ENCODE peak calls at places on chromosomes 3 and 15, in five cellular contexts. T, M, U, A and R are unnamed samples.

GRCh38 chr15:43920815-43921214 is 94.0 kb downstream of the WDR76 start:
- DNase-seq in T (no peak), M (no peak), U (no peak), A (no peak), R (no peak)

GRCh38 chr15:60790641-60791040 is 311.7 kb upstream of the ICE2 start:
- DNase-seq in T (no peak), M (no peak), U (peak), A (no peak), R (no peak)

GRCh38 chr3:184227481-184227935 is 1.9 kb upstream of the VWA5B2 start:
- DNase-seq in T (peak), M (no peak), U (no peak), A (peak), R (peak)

GRCh38 chr3:70248856-70249255 is 63.6 kb downstream of the MDFIC2 start:
- DNase-seq in T (no peak), M (no peak), U (no peak), A (no peak), R (no peak)

GRCh38 chr15:39969871-39970270 is 36.0 kb downstream of the EIF2AK4 start:
- DNase-seq in T (no peak), M (peak), U (peak), A (no peak), R (peak)

GRCh38 chr3:9780920-9781319 is 11.2 kb upstream of the CAMK1 start:
- DNase-seq in T (no peak), M (no peak), U (no peak), A (no peak), R (no peak)

GRCh38 chr3:118501152-118501551 is 533.5 kb downstream of the IGSF11 start:
- DNase-seq in T (peak), M (no peak), U (peak), A (peak), R (peak)

GRCh38 chr3:191441687-191442086 is 19.3 kb upstream of the PYDC2 start:
- DNase-seq in T (no peak), M (no peak), U (no peak), A (no peak), R (no peak)

GRCh38 chr3:182342252-182342651 is 451.1 kb upstream of the ATP11B start:
- DNase-seq in T (no peak), M (no peak), U (no peak), A (no peak), R (no peak)

GRCh38 chr3:19526071-19526470 is 377.8 kb downstream of the KCNH8 start:
- DNase-seq in T (no peak), M (no peak), U (no peak), A (no peak), R (no peak)

GRCh38 chr15:91866971-91867372 is 13.5 kb downstream of the SLCO3A1 start:
- DNase-seq in T (no peak), M (no peak), U (peak), A (no peak), R (no peak)

GRCh38 chr15:35427091-35427490 is 118.9 kb downstream of the DPH6 start:
- DNase-seq in T (no peak), M (peak), U (peak), A (no peak), R (peak)

GRCh38 chr3:45689787-45690145 is 570 bp downstream of the SACM1L start:
- DNase-seq in T (no peak), M (no peak), U (no peak), A (no peak), R (peak)

GRCh38 chr15:58501636-58502178 is 69.9 kb downstream of the LIPC start:
- DNase-seq in T (no peak), M (no peak), U (no peak), A (no peak), R (no peak)

GRCh38 chr15:37877851-37878577 is 56.4 kb upstream of the TMCO5A start:
- DNase-seq in T (no peak), M (peak), U (peak), A (no peak), R (peak)

GRCh38 chr15:41772720-41773331 is 1.5 kb upstream of the MAPKBP1 start:
- DNase-seq in T (peak), M (peak), U (peak), A (peak), R (peak)

GRCh38 chr15:86165263-86166204 is 85.9 kb downstream of the AGBL1 start:
- DNase-seq in T (no peak), M (no peak), U (no peak), A (no peak), R (no peak)

GRCh38 chr15:41734079-41734478 is 40.2 kb upstream of the MAPKBP1 start:
- DNase-seq in T (no peak), M (no peak), U (no peak), A (no peak), R (no peak)

GRCh38 chr15:78127882-78128281 is 3.4 kb downstream of the CIB2 start:
- DNase-seq in T (no peak), M (no peak), U (no peak), A (no peak), R (no peak)

GRCh38 chr15:48334260-48334659 is 3.0 kb downstream of the DUT start:
- DNase-seq in T (no peak), M (no peak), U (no peak), A (no peak), R (no peak)

GRCh38 chr15:92687183-92687582 is 31.6 kb upstream of the FAM174B start:
- DNase-seq in T (no peak), M (no peak), U (no peak), A (no peak), R (peak)

GRCh38 chr3:53080612-53081205 is 34.8 kb upstream of the SFMBT1 start:
- DNase-seq in T (no peak), M (no peak), U (no peak), A (no peak), R (no peak)

GRCh38 chr3:136957751-136958288 is at the start of gene IL20RB:
- DNase-seq in T (no peak), M (peak), U (peak), A (no peak), R (no peak)

GRCh38 chr3:123314409-123315270 is 112.9 kb downstream of the SEC22A start:
- DNase-seq in T (no peak), M (no peak), U (no peak), A (no peak), R (no peak)

GRCh38 chr3:50582083-50582482 is 12.8 kb downstream of the HEMK1 start:
- DNase-seq in T (no peak), M (no peak), U (no peak), A (no peak), R (no peak)

GRCh38 chr3:16807981-16808380 is 76.8 kb upstream of the PLCL2 start:
- DNase-seq in T (no peak), M (no peak), U (no peak), A (no peak), R (no peak)

GRCh38 chr3:28347374-28348285 is 891 bp upstream of the ZCWPW2 start:
- DNase-seq in T (no peak), M (peak), U (peak), A (no peak), R (no peak)

GRCh38 chr15:81930582-81931369 is 115.0 kb downstream of the MEX3B start:
- DNase-seq in T (no peak), M (no peak), U (no peak), A (no peak), R (no peak)

GRCh38 chr3:67875858-67876257 is 221.4 kb upstream of the SUCLG2 start:
- DNase-seq in T (no peak), M (no peak), U (no peak), A (no peak), R (no peak)

GRCh38 chr3:146895026-146895749 is 290.0 kb upstream of the PLSCR5 start:
- DNase-seq in T (no peak), M (peak), U (no peak), A (no peak), R (peak)

GRCh38 chr15:96771035-96771434 is 440.5 kb downstream of the NR2F2 start:
- DNase-seq in T (no peak), M (no peak), U (no peak), A (no peak), R (no peak)

GRCh38 chr15:88255496-88256171 is 905 bp downstream of the NTRK3 start:
- DNase-seq in T (peak), M (peak), U (peak), A (peak), R (peak)

GRCh38 chr3:160618363-160618762 is 53.0 kb upstream of the KPNA4 start:
- DNase-seq in T (no peak), M (no peak), U (no peak), A (no peak), R (no peak)

GRCh38 chr15:99993262-99993661 is 260.0 kb upstream of the LYSMD4 start:
- DNase-seq in T (no peak), M (no peak), U (no peak), A (no peak), R (no peak)

GRCh38 chr3:46236294-46237054 is 5.8 kb upstream of the CCR3 start:
- DNase-seq in T (no peak), M (no peak), U (no peak), A (no peak), R (no peak)

GRCh38 chr3:190064112-190064511 is 56.6 kb downstream of the P3H2 start:
- DNase-seq in T (no peak), M (peak), U (peak), A (peak), R (peak)

GRCh38 chr3:169467703-169468102 is 195.8 kb downstream of the MECOM start:
- DNase-seq in T (no peak), M (no peak), U (no peak), A (no peak), R (no peak)

GRCh38 chr3:147614210-147614609 is 205.0 kb downstream of the ZIC1 start:
- DNase-seq in T (no peak), M (no peak), U (no peak), A (no peak), R (no peak)

GRCh38 chr15:20295238-20295811 is 246.3 kb downstream of the GOLGA6L6 start:
- DNase-seq in T (no peak), M (no peak), U (no peak), A (no peak), R (no peak)

DNA sequence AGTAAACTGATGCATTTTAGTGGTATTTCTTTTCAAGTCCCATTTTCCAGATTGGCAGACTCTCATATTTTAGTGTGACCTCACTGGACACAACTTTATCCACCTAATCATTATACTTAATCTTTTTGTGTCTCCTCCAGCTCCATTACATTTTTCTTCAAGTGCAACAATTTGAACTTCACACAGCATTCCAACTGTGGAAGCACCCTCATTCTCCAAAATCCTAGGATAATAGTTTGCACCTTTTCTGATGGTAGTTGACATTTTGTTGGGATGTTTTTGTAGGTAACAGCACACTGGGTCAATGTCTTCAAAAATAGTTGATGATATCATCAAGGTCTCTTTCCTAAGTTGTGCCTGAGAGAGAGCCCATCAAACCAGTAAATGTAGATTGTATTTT is 123.1 kb downstream of the RYR3 start:
- DNase-seq in T (no peak), M (no peak), U (no peak), A (no peak), R (no peak)
- TF ChIP-seq CTCF in T (no peak), M (no peak), U (no peak), A (no peak), R (no peak)

GRCh38 chr3:129358177-129359101 is 70.0 kb downstream of the EFCAB12 start:
- DNase-seq in T (peak), M (no peak), U (peak), A (no peak), R (no peak)

GRCh38 chr3:129360224-129360623 is 68.2 kb downstream of the EFCAB12 start:
- DNase-seq in T (peak), M (no peak), U (no peak), A (no peak), R (no peak)

GRCh38 chr3:129360705-129361460 is 67.6 kb downstream of the EFCAB12 start:
- DNase-seq in T (no peak), M (no peak), U (no peak), A (no peak), R (no peak)

GRCh38 chr3:129357616-129358015 is 70.8 kb downstream of the EFCAB12 start:
- DNase-seq in T (no peak), M (no peak), U (no peak), A (no peak), R (no peak)

DNA sequence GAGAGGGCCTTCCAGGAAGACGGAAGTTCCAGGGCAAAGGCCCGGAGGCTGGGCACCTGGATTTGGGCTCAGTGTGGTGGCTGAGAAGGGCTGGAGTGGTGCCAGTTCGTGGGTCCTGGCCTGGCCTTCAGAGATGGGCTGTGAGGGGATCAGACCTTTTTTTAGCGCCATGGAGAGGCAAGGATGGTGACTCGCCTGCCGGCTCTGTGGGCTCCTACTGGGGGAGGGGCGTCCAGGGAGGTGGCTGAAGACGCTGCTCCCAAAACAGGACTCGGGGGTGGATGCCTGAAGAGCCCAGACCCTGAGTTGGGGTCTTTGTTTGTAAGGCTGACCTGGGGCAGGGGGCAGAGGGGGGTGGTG is 69.4 kb downstream of the EFCAB12 start:
- DNase-seq in T (peak), M (no peak), U (no peak), A (peak), R (no peak)
- TF ChIP-seq CTCF in T (no peak), M (no peak), U (no peak), A (no peak), R (no peak)

GRCh38 chr3:186526256-186526606 is 17.9 kb downstream of the CRYGS start:
- DNase-seq in T (no peak), M (no peak), U (no peak), A (no peak), R (no peak)

GRCh38 chr3:186525369-186526255 is 18.6 kb downstream of the CRYGS start:
- DNase-seq in T (no peak), M (no peak), U (no peak), A (no peak), R (no peak)

GRCh38 chr3:186532641-186533072 is 11.5 kb downstream of the CRYGS start:
- DNase-seq in T (peak), M (no peak), U (no peak), A (no peak), R (no peak)

GRCh38 chr3:186530415-186530814 is 13.8 kb downstream of the CRYGS start:
- DNase-seq in T (no peak), M (no peak), U (no peak), A (no peak), R (no peak)

GRCh38 chr3:186529204-186529999 is 14.8 kb downstream of the CRYGS start:
- DNase-seq in T (no peak), M (no peak), U (no peak), A (no peak), R (no peak)
- TF ChIP-seq CTCF in T (peak), M (no peak), U (no peak), A (no peak), R (no peak)

GRCh38 chr3:113825090-113825489 is 13.5 kb upstream of the GRAMD1C start:
- DNase-seq in T (no peak), M (no peak), U (no peak), A (peak), R (peak)

GRCh38 chr3:113832477-113833164 is 6.0 kb upstream of the GRAMD1C start:
- DNase-seq in T (no peak), M (no peak), U (no peak), A (no peak), R (no peak)

GRCh38 chr3:113829576-113830354 is 8.8 kb upstream of the GRAMD1C start:
- DNase-seq in T (no peak), M (no peak), U (no peak), A (no peak), R (no peak)

DNA sequence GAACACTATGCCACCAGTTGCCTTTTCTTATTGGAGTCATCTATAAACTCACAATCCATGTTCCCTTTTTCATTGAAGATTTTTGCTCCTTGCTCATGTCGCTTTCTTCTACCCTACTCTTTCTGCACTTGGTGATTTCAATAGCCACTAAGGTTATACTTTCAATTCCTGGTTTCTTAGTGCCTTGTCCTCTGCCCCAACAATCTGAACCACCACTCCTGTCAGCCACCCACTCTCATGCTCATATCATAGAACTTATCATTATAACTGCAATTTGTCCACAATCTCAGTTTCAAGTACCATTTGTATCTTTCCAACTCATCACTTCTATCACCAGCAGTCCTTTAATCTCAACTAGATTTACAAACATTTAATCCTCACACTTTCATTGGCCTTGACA is 10.0 kb upstream of the GRAMD1C start:
- DNase-seq in T (no peak), M (no peak), U (no peak), A (no peak), R (no peak)
- TF ChIP-seq CTCF in T (no peak), M (no peak), U (no peak), A (no peak), R (no peak)